ENCODE peak calls at places on chromosomes 16 and 17, in eight cellular contexts. H, M, F, Z, A, C, R and P are unnamed samples.

GRCh38 chr16:27315333-27316037 is 1.7 kb downstream of the IL4R start:
- DNase-seq in F (no peak), Z (peak; percentile 35), H (peak; percentile 71), A (peak; percentile 64), C (peak; percentile 43), M (peak; percentile 67), R (peak; percentile 64), P (peak; percentile 75)

GRCh38 chr17:32266389-32267269 is 997 bp downstream of the RHBDL3 start:
- DNase-seq in A (no peak), C (peak; percentile 87), H (no peak), Z (no peak), M (no peak), F (no peak), R (no peak), P (peak; percentile 24)

GRCh38 chr16:22370038-22370541 is 4.3 kb downstream of the CDR2 start:
- DNase-seq in M (no peak), R (no peak), F (no peak), A (no peak), C (no peak), Z (no peak), H (no peak), P (no peak)

GRCh38 chr17:42101513-42102292 is 3.4 kb upstream of the ZNF385C start:
- DNase-seq in M (peak; percentile 49), R (peak; percentile 88), F (peak; percentile 86), C (peak; percentile 79), A (peak; percentile 71), H (peak; percentile 73), Z (peak; percentile 48), P (peak; percentile 75)

GRCh38 chr16:12060751-12061150 is 84.2 kb downstream of the SNX29 start:
- DNase-seq in C (no peak), F (no peak), M (no peak), A (no peak), R (no peak), Z (no peak), H (no peak), P (no peak)

GRCh38 chr16:53465606-53466290 is 31.5 kb downstream of the RBL2 start:
- DNase-seq in M (no peak), R (no peak), A (no peak), H (no peak), F (peak; percentile 17), C (no peak), Z (no peak), P (peak; percentile 26)

GRCh38 chr17:19904412-19904811 is 36.7 kb upstream of the ULK2 start:
- DNase-seq in F (no peak), C (no peak), H (no peak), M (no peak), R (no peak), A (no peak), Z (no peak), P (no peak)

GRCh38 chr17:43018008-43018853 is 4.0 kb downstream of the VAT1 start:
- DNase-seq in C (peak; percentile 77), Z (no peak), F (no peak), R (no peak), M (no peak), H (no peak), A (no peak), P (peak; percentile 58)

GRCh38 chr17:50063516-50064252 is 7.8 kb downstream of the ITGA3 start:
- DNase-seq in A (no peak), H (no peak), M (no peak), C (no peak), Z (no peak), R (no peak), F (no peak), P (no peak)

GRCh38 chr16:55468352-55468990 is 10.5 kb upstream of the MMP2 start:
- DNase-seq in M (no peak), F (no peak), A (no peak), H (no peak), C (no peak), Z (no peak), R (no peak), P (no peak)

GRCh38 chr16:89917773-89918452 is 749 bp upstream of the MC1R start:
- DNase-seq in R (peak; percentile 82), A (peak; percentile 65), H (peak; percentile 74), Z (peak; percentile 43), M (no peak), F (peak; percentile 80), C (peak; percentile 56), P (peak; percentile 67)

GRCh38 chr16:11316331-11317015 is 28.8 kb upstream of the RMI2 start:
- DNase-seq in C (peak; percentile 71), Z (no peak), M (no peak), R (no peak), A (no peak), H (no peak), F (peak; percentile 51), P (no peak)

GRCh38 chr16:80976946-80977345 is 29.7 kb downstream of the CMC2 start:
- DNase-seq in M (no peak), H (no peak), F (no peak), A (no peak), C (no peak), R (no peak), Z (no peak), P (no peak)

GRCh38 chr17:19237389-19238166 is 412 bp downstream of the EPN2 start:
- DNase-seq in A (peak; percentile 50), R (peak; percentile 70), C (peak; percentile 72), Z (peak; percentile 33), F (peak; percentile 83), M (no peak), H (peak; percentile 33), P (peak; percentile 38)

GRCh38 chr17:50148226-50149098 is 2.0 kb downstream of the PPP1R9B start:
- DNase-seq in R (peak; percentile 57), C (peak; percentile 54), H (peak; percentile 71), F (peak; percentile 46), Z (peak; percentile 83), M (peak; percentile 54), A (no peak), P (peak; percentile 68)

GRCh38 chr17:3475812-3476686 is at the start of gene ASPA:
- DNase-seq in C (no peak), R (no peak), A (no peak), M (no peak), F (no peak), Z (no peak), H (no peak), P (no peak)

GRCh38 chr17:76537288-76537577 is 276 bp downstream of the CYGB start:
- DNase-seq in A (no peak), R (peak; percentile 59), C (no peak), F (no peak), H (no peak), Z (no peak), M (no peak), P (peak; percentile 33)

GRCh38 chr16:57807968-57808528 is 5.8 kb upstream of the KIFC3 start:
- DNase-seq in C (peak; percentile 79), R (peak; percentile 80), F (peak; percentile 68), Z (peak; percentile 90), H (peak; percentile 81), M (no peak), A (peak; percentile 81), P (peak; percentile 90)

GRCh38 chr17:74343526-74344284 is 17.7 kb downstream of the KIF19 start:
- DNase-seq in H (no peak), M (no peak), A (no peak), F (no peak), Z (no peak), C (no peak), R (no peak), P (no peak)

GRCh38 chr17:74343121-74343520 is 17.1 kb downstream of the KIF19 start:
- DNase-seq in Z (no peak), A (no peak), F (no peak), C (no peak), M (no peak), R (no peak), H (no peak), P (no peak)

GRCh38 chr17:74345433-74346241 is 16.0 kb downstream of the BTBD17 start:
- DNase-seq in R (no peak), M (no peak), A (no peak), F (no peak), H (no peak), C (no peak), Z (no peak), P (no peak)

GRCh38 chr17:74347646-74348045 is 14.0 kb downstream of the BTBD17 start:
- DNase-seq in Z (no peak), H (no peak), M (no peak), F (no peak), R (no peak), C (no peak), A (no peak), P (no peak)

DNA sequence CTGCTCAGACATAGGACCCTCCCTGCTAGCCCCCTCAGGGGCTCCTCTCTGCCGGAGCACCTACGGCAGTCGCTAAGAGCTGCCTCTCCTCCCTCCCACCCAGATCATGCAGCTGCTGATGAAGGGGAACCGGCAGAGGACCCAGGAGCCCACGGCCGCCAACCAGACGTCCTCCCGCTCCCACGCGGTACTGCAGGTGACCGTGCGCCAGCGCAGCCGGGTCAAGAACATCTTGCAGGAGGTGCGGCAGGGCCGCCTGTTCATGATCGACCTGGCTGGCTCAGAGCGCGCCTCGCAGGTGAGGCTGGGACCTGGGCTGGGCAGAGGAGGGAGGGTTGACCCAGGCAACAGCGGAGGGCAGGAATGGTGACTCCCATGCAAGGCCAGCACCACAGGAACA is 17.0 kb downstream of the BTBD17 start:
- DNase-seq in F (no peak), H (no peak), M (no peak), R (no peak), C (no peak), Z (no peak), A (no peak), P (no peak)
- H3K27ac ChIP-seq in F (no peak overlapping the region), H (no peak overlapping the region), M (no peak overlapping the region), R (no peak overlapping the region), C (no peak overlapping the region), Z (no peak overlapping the region), A (no peak overlapping the region), P (no peak overlapping the region)

DNA sequence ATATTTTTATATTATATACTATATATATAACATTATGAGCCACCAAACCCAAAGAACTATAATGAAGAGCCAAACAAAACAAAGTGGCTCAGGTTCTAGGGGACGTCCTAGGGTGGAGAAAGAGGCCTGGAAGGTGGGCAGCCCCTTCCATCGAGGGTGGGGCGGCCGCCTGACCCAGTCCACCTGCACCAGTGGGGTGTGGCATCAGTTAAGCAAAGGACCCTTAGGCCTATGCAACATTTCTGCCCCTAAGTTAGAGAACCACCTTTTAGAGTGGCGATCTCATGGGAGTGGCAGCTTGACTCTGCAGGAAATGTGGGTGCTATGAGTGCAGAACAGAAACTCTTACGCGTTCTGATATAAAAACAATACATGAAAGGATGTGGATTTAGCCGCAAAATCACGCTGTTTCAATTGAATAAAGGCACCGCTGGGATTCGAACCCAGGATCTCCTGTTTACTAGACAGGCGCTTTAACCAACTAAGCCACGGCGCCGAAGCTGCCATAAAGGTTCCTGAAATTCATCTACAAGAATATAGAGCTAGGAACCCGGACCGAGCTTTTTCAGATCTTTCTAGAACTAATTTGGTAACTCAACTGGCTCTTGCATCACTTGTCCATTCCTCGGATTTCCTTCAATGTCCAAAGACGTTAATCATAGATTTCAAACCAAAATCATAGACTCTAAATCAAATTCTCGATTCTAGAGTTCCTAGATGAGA is 15.6 kb upstream of the AURKB start:
- DNase-seq in C (peak; percentile 83), F (peak; percentile 70), M (no peak), H (peak; percentile 54), A (peak; percentile 51), R (peak; percentile 31), Z (no peak), P (peak; percentile 62)
- H3K27ac ChIP-seq in C (no peak overlapping the region), F (no peak overlapping the region), M (peak overlapping the region; percentile 74), H (peak overlapping the region; percentile 29), A (peak overlapping the region; percentile 62), R (peak overlapping the region; percentile 78), Z (peak overlapping the region; percentile 65), P (peak overlapping the region; percentile 69)

GRCh38 chr17:55661963-55662834 is 60.5 kb downstream of the TMEM100 start:
- DNase-seq in H (no peak), M (no peak), F (no peak), A (no peak), R (no peak), Z (no peak), C (no peak), P (no peak)
- H3K27ac ChIP-seq in H (no peak overlapping the region), M (no peak overlapping the region), F (no peak overlapping the region), A (no peak overlapping the region), R (no peak overlapping the region), Z (no peak overlapping the region), C (no peak overlapping the region), P (no peak overlapping the region)

GRCh38 chr16:2388139-2388874 is 40.9 kb upstream of the CCNF start:
- DNase-seq in C (no peak), Z (no peak), R (no peak), F (no peak), M (no peak), A (no peak), H (no peak), P (peak; percentile 23)
- H3K27ac ChIP-seq in C (no peak overlapping the region), Z (no peak overlapping the region), R (no peak overlapping the region), F (peak overlapping the region; percentile 30), M (no peak overlapping the region), A (no peak overlapping the region), H (no peak overlapping the region), P (peak overlapping the region; percentile 64)